ENCODE peak calls at places on chromosome 15, in nine cellular contexts. Y, G, S, H, A, R, O, J and V are unnamed samples.

GRCh38 chr15:89359471-89360293 is 25.1 kb upstream of the POLG start:
- DNase-seq in H (no peak), S (no peak), G (no peak), J (no peak), R (no peak), A (no peak), O (no peak), Y (no peak), V (no peak)

GRCh38 chr15:95884276-95884675 is 446.2 kb upstream of the NR2F2 start:
- DNase-seq in R (no peak), S (no peak), Y (no peak), H (peak), G (no peak), A (peak), O (no peak), J (no peak), V (no peak)

GRCh38 chr15:85879334-85880163 is 84.8 kb upstream of the KLHL25 start:
- DNase-seq in O (no peak), J (no peak), S (no peak), Y (no peak), H (peak), A (no peak), R (no peak), G (peak), V (no peak)

GRCh38 chr15:69031013-69032001 is 16.8 kb downstream of the NOX5 start:
- DNase-seq in H (peak), Y (peak), J (peak), G (peak), R (peak), S (no peak), O (peak), A (peak), V (peak)

GRCh38 chr15:62932436-62932835 is 110.1 kb upstream of the TPM1 start:
- DNase-seq in H (no peak), S (no peak), G (peak), R (no peak), O (no peak), J (no peak), Y (no peak), A (peak), V (no peak)

GRCh38 chr15:63156086-63156707 is 1.1 kb downstream of the RPS27L start:
- DNase-seq in H (no peak), R (no peak), J (no peak), O (no peak), A (no peak), S (peak), G (peak), Y (no peak), V (no peak)

GRCh38 chr15:83077487-83078230 is 10.6 kb upstream of the BTBD1 start:
- DNase-seq in O (no peak), S (no peak), H (no peak), A (no peak), R (no peak), J (no peak), G (no peak), Y (no peak), V (no peak)

GRCh38 chr15:60787737-60788513 is 309.0 kb upstream of the ICE2 start:
- DNase-seq in J (no peak), H (no peak), S (no peak), G (peak), A (peak), Y (no peak), R (no peak), O (no peak), V (no peak)

GRCh38 chr15:101152914-101153313 is 98.9 kb downstream of the CHSY1 start:
- DNase-seq in S (no peak), A (no peak), O (no peak), R (peak), H (no peak), G (no peak), J (no peak), Y (no peak), V (no peak)

GRCh38 chr15:78322243-78322642 is 17.9 kb upstream of the CRABP1 start:
- DNase-seq in H (peak), S (no peak), G (peak), Y (no peak), O (peak), R (no peak), A (peak), J (no peak), V (no peak)

GRCh38 chr15:82539690-82540054 is 585 bp downstream of the RPS17 start:
- DNase-seq in O (no peak), G (peak), A (no peak), J (no peak), R (peak), S (no peak), Y (no peak), H (peak), V (no peak)

GRCh38 chr15:42650208-42651066 is 75.0 kb downstream of the STARD9 start:
- DNase-seq in H (peak), O (no peak), S (peak), Y (peak), R (peak), J (peak), A (peak), G (peak), V (no peak)

GRCh38 chr15:89299896-89300295 is 34.7 kb downstream of the POLG start:
- DNase-seq in H (no peak), J (no peak), A (peak), Y (peak), S (no peak), O (no peak), R (no peak), G (peak), V (no peak)

GRCh38 chr15:22890296-22890695 is 51.8 kb downstream of the NIPA2 start:
- DNase-seq in Y (no peak), R (no peak), O (no peak), J (no peak), S (no peak), H (no peak), A (no peak), G (no peak), V (no peak)

GRCh38 chr15:65264877-65265430 is 21.7 kb downstream of the PARP16 start:
- DNase-seq in O (no peak), Y (no peak), J (no peak), G (no peak), S (no peak), A (no peak), H (no peak), R (no peak), V (no peak)

GRCh38 chr15:64274541-64274940 is 81.4 kb downstream of the CSNK1G1 start:
- DNase-seq in H (peak), Y (no peak), R (no peak), G (no peak), J (no peak), A (no peak), O (no peak), S (no peak), V (no peak)

DNA sequence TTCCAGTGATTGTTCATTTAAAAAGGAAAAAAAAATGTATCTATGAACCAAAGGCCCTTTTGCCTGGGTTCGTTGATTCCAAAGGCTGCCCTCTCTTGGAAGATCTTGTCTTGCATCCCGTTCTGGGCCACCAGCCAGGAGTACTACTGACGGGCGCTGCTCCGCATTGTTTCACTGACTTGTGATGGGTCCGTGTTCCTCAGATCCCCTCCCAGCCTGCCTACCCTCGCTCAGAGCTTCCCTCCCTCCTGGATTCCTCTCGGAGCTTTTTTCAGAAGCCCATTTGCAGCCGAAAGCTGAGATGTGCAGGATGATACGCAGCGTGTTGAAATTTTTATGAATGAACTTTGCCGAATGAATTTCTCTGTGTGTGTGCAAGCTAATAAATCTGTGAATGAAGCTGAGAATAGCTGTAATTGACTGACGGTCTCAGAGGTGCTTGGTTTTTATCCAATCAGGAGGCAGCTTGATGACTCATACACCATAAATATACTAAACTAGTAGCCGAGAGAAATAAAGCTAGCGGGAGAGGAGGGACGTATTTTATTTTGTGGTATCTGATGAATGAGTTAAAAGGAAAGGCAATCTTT is at the start of gene SHC4:
- DNase-seq in Y (no peak), G (peak), J (no peak), H (peak), O (peak), R (peak), A (peak), S (peak), V (peak)
- TF ChIP-seq CTCF in Y (peak), G (peak), J (no peak), H (peak), O (no peak), R (peak), A (peak), S (no peak), V (peak)

DNA sequence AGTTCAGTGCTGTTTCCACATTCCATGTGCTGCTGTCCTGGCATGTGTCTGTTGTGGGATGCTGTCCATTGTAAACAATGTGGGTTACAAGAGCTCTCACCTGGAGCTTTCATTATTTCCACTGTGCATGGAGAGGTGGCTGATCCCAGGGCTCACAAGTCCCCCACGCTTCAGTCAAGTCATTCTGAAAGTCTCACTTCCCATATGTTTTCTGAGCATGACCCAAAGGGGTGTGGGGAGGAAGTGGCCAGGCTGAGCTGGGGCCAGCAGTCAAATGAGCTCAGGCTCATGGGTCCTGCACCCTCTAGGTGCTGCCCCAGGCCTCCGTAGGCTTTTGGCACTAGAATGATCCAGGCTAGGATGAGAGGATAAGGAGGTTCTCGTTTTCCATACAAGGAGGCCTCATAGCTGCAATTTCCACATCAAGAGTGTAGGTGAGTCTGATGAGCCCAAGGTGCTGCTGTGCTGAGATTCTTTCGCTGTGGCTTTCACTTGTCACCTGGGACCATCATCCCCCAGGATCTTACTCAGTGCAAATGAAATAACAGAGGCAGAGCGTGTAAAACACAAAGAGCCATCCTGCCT is 22.0 kb downstream of the STARD5 start:
- DNase-seq in J (no peak), H (no peak), Y (no peak), O (no peak), R (no peak), S (peak), A (no peak), G (no peak), V (no peak)
- TF ChIP-seq CTCF in J (no peak), H (no peak), Y (no peak), O (no peak), R (no peak), S (no peak), A (no peak), G (no peak), V (no peak)

GRCh38 chr15:40358492-40359353 is 704 bp downstream of the DISP2 start:
- DNase-seq in S (peak), O (peak), A (no peak), Y (no peak), R (peak), H (no peak), J (no peak), G (no peak), V (no peak)
- TF ChIP-seq CTCF in S (peak), O (no peak), A (no peak), Y (no peak), R (no peak), H (peak), J (no peak), G (peak), V (no peak)

DNA sequence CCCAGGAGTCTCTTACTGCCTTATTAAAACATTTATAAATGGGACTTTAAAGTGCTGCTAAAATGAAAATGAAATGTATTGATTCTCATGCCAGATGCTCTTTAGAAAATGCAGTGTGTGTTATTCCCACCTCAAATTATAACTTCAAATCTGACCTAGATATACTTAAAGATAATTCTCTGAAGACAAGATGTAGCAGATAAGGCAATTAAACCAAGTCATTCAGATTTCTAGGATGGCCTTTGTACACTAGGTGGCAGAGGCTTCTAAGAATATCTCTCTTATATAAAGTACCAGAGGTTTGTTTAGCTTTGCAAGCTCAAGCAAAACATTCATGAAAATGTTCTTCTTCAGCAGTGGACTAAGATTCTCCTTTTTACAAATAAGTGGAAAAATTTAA is 26.9 kb upstream of the GOLGA8B start:
- DNase-seq in J (no peak), R (no peak), S (peak), Y (peak), O (no peak), G (peak), H (no peak), A (peak), V (no peak)
- TF ChIP-seq CTCF in J (no peak), R (peak), S (peak), Y (peak), O (no peak), G (peak), H (peak), A (peak), V (peak)

GRCh38 chr15:51044037-51044712 is 50.5 kb downstream of the TNFAIP8L3 start:
- DNase-seq in J (no peak), H (no peak), S (no peak), G (no peak), R (no peak), O (no peak), Y (no peak), A (no peak), V (peak)

GRCh38 chr15:51038258-51039042 is 56.3 kb downstream of the TNFAIP8L3 start:
- DNase-seq in G (no peak), J (no peak), Y (no peak), O (no peak), R (peak), S (no peak), A (no peak), H (no peak), V (no peak)
- TF ChIP-seq CTCF in G (no peak), J (no peak), Y (peak), O (no peak), R (peak), S (no peak), A (no peak), H (no peak), V (no peak)

GRCh38 chr15:34619151-34619550 is 35.7 kb upstream of the GOLGA8B start:
- DNase-seq in R (no peak), S (no peak), H (no peak), Y (no peak), J (no peak), A (no peak), G (no peak), O (no peak), V (no peak)

GRCh38 chr15:34618073-34618472 is 34.6 kb upstream of the GOLGA8B start:
- DNase-seq in S (no peak), R (no peak), H (no peak), G (no peak), Y (no peak), J (no peak), O (no peak), A (no peak), V (no peak)

GRCh38 chr15:34620122-34620521 is 36.7 kb upstream of the GOLGA8B start:
- DNase-seq in R (no peak), O (no peak), S (no peak), H (no peak), G (no peak), J (no peak), Y (no peak), A (no peak), V (no peak)

GRCh38 chr15:34620814-34621213 is 37.4 kb upstream of the GOLGA8B start:
- DNase-seq in Y (no peak), G (peak), R (no peak), S (no peak), A (no peak), H (peak), O (no peak), J (no peak), V (no peak)

DNA sequence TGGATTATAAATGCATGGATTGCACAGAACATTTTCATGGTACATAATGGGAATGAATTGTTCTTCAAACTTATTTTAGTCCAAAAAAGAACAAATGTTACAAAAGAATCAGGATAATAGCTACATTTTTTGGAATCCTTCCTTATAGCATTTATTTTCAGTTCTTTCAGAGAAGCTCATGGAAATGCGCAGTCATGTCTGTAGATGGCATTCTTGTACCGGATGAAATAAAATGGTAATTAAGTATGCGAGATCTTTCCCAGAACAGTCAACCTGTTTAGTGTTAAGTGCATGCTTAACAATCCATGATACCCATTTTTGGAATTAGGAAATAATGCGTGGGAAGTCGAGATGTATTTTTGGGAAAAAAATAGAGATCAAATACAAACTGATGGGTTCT is 38.2 kb upstream of the GOLGA8B start:
- DNase-seq in R (peak), G (peak), Y (peak), J (no peak), O (no peak), A (peak), H (peak), S (no peak), V (no peak)
- TF ChIP-seq CTCF in R (peak), G (peak), Y (peak), J (peak), O (peak), A (peak), H (peak), S (no peak), V (peak)

GRCh38 chr15:40894689-40895308 is 549 bp downstream of the VPS18 start:
- DNase-seq in G (peak), A (peak), R (peak), S (peak), O (peak), J (peak), H (peak), Y (peak), V (no peak)
- TF ChIP-seq CTCF in G (peak), A (peak), R (peak), S (peak), O (peak), J (no peak), H (peak), Y (peak), V (peak)